ENCODE peak calls at places on chromosomes 1 and 21, in four cellular contexts. R is left ventricle myocardium superior, W is mucosa of gallbladder, V is T-helper 9 cell. D is an unnamed sample.
A peak's percentile ranks its signal among the peaks of the same experiment; 100 is the strongest.

GRCh38 chr1:66938618-66939017 is 13.8 kb downstream of the MIER1 start:
- DNase-seq in R (no peak), W (no peak), V (no peak), D (no peak)

GRCh38 chr1:239833709-239834108 is 258.0 kb upstream of the FMN2 start:
- DNase-seq in W (no peak), R (no peak), V (no peak), D (no peak)

GRCh38 chr1:47650205-47650604 is 212.4 kb downstream of the FOXD2 start:
- DNase-seq in W (peak; percentile 76), R (no peak), V (no peak), D (peak; percentile 29)

GRCh38 chr1:58305622-58306021 is 240.9 kb downstream of the OMA1 start:
- DNase-seq in W (no peak), R (no peak), V (no peak), D (no peak)

GRCh38 chr21:23853796-23854379 is 1753.4 kb downstream of the MRPL39 start:
- DNase-seq in R (no peak), V (no peak), W (peak; percentile 16), D (no peak)

GRCh38 chr21:43884012-43884860 is 19.2 kb downstream of the AGPAT3 start:
- DNase-seq in W (peak; percentile 78), V (no peak), R (no peak), D (no peak)

GRCh38 chr1:227685807-227686206 is 49.3 kb downstream of the JMJD4 start:
- DNase-seq in R (no peak), V (no peak), W (no peak), D (no peak)

GRCh38 chr1:221018415-221018814 is 139.2 kb downstream of the HLX start:
- DNase-seq in V (no peak), W (no peak), R (no peak), D (no peak)

GRCh38 chr1:183023601-183024351 is 556 bp downstream of the LAMC1 start:
- DNase-seq in R (peak; percentile 76), W (peak; percentile 78), V (no peak), D (peak; percentile 88)

GRCh38 chr1:229129306-229130027 is 141.4 kb upstream of the RAB4A start:
- DNase-seq in W (no peak), V (peak; percentile 27), R (no peak), D (no peak)

GRCh38 chr1:89525169-89525855 is 683 bp downstream of the LRRC8B start:
- DNase-seq in W (no peak), R (peak; percentile 51), V (peak; percentile 26), D (no peak)

GRCh38 chr21:44836666-44837471 is 19.0 kb upstream of the SUMO3 start:
- DNase-seq in R (peak; percentile 46), V (no peak), W (peak; percentile 53), D (no peak)